ENCODE peak calls at places on chromosomes 12 and 14, in four cellular contexts. U is Panc1, A is breast epithelium, I is transverse colon. C is an unnamed sample.

GRCh38 chr12:11880424-11880823 is 190.3 kb upstream of the BCL2L14 start:
- DNase-seq in U (no peak), A (no peak), I (no peak), C (no peak)

GRCh38 chr12:29012673-29013072 is 136.4 kb upstream of the FAR2 start:
- DNase-seq in U (no peak), A (no peak), I (no peak), C (no peak)

GRCh38 chr12:123670882-123671728 is at the start of gene TCTN2:
- DNase-seq in U (peak; percentile 39), A (peak; percentile 95), I (peak; percentile 96), C (peak; percentile 74)

GRCh38 chr12:123150273-123150803 is 552 bp downstream of the PITPNM2 start:
- DNase-seq in U (no peak), A (no peak), I (peak; percentile 31), C (no peak)

GRCh38 chr14:67435603-67436002 is 23.6 kb upstream of the PLEK2 start:
- DNase-seq in U (no peak), A (no peak), I (no peak), C (no peak)

GRCh38 chr14:100840286-100840685 is 14.4 kb downstream of the MEG3 start:
- DNase-seq in U (no peak), A (no peak), I (no peak), C (no peak)

GRCh38 chr14:83713736-83714135 is 1816.2 kb upstream of the FLRT2 start:
- DNase-seq in U (no peak), A (no peak), I (no peak), C (no peak)

GRCh38 chr12:108139454-108139853 is 10.4 kb downstream of the WSCD2 start:
- DNase-seq in U (no peak), A (no peak), I (no peak), C (no peak)

GRCh38 chr14:53462931-53463778 is 310.0 kb upstream of the DDHD1 start:
- DNase-seq in U (no peak), A (no peak), I (no peak), C (no peak)

GRCh38 chr12:14771651-14772137 is 31.6 kb downstream of the WBP11 start:
- DNase-seq in U (no peak), A (no peak), I (no peak), C (peak; percentile 37)

GRCh38 chr12:64627781-64628180 is 17.5 kb downstream of the RASSF3 start:
- DNase-seq in U (no peak), A (no peak), I (no peak), C (no peak)

GRCh38 chr12:57477710-57478681 is 1.7 kb downstream of the ARHGAP9 start:
- DNase-seq in U (no peak), A (no peak), I (no peak), C (peak; percentile 80)

GRCh38 chr12:124741211-124741610 is 122.5 kb downstream of the SCARB1 start:
- DNase-seq in U (no peak), A (no peak), I (no peak), C (no peak)
- H3K27ac ChIP-seq in U (peak overlapping the region; percentile 100), A (peak overlapping the region; percentile 60), I (peak overlapping the region; percentile 48), C (no peak overlapping the region)

GRCh38 chr14:23183479-23183878 is at the start of gene SLC7A8:
- DNase-seq in U (no peak), A (peak; percentile 52), I (peak; percentile 67), C (no peak)
- TF ChIP-seq POLR2AphosphoS5 in U (no peak), A (peak; percentile 93), I (peak; percentile 74), C (no peak)

DNA sequence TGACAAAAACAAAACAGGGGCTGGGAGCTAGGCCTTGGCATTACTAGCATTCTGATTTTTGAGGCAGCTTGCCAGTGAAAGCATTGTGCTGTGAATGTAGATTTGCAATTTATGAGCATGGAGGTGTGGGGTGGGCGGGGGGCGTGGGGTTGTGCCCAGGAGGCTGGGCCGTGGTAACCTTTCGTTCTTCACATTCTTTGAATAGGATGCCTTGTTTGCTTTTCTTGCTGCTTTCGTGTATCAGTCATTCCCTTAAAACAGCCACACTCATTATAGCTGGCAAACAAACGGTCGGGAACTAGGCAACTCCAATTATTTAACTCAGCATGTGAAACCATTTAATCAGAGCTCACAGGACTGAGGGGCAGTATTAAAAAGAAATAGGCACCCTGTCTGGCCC is 115.9 kb upstream of the PELI2 start:
- DNase-seq in U (no peak), A (no peak), I (no peak), C (no peak)
- H3K27ac ChIP-seq in U (no peak overlapping the region), A (no peak overlapping the region), I (no peak overlapping the region), C (no peak overlapping the region)

DNA sequence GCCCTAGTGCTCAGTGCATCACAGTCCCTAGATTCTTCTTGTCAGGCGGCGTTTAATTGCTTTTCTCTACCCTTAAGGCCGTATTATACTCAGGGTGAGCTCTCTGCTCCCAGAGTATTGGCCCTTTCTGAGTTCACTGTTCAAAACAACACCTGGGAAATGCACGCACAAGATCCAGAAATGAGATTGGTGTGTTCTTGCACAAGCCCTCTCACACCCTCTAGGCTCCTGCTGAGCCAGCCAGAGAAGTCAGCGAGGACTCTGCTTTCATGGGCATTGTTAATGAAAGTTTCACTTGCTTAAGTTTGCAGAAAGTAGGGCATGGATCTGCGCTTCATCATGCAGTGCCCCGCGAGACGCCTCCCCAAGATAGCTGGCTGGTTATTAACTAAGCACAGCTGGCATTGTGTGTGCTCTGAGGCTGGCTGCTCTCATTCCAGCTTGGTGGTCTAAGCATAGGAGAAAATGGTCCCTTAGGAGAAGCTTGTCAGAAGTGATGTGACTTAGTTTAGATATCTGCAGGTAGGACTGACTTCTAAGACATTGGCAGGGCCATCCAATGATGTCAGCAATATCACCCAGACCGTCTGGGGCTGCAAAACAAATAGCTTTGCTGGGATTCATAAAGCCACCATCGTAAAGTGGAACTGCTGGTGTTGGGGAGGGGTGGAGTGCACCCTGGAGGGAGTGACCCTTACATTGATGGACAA is 28.7 kb downstream of the CRACR2A start:
- DNase-seq in U (no peak), A (no peak), I (peak; percentile 36), C (no peak)
- TF ChIP-seq POLR2AphosphoS5 in U (no peak), A (no peak), I (no peak), C (no peak)

GRCh38 chr14:50668008-50668851 is at the start of gene SAV1:
- DNase-seq in U (peak; percentile 25), A (peak; percentile 72), I (peak; percentile 87), C (no peak)

GRCh38 chr14:50669441-50669986 is 1.4 kb upstream of the SAV1 start:
- DNase-seq in U (no peak), A (no peak), I (no peak), C (no peak)

GRCh38 chr14:50667491-50668007 is 557 bp downstream of the SAV1 start:
- DNase-seq in U (no peak), A (no peak), I (peak; percentile 58), C (no peak)

GRCh38 chr14:50668852-50669194 is 717 bp upstream of the SAV1 start:
- DNase-seq in U (no peak), A (no peak), I (no peak), C (no peak)

GRCh38 chr14:50670196-50670875 is 2.2 kb upstream of the SAV1 start:
- DNase-seq in U (no peak), A (peak; percentile 74), I (no peak), C (no peak)
- H3K27ac ChIP-seq in U (no peak overlapping the region), A (peak overlapping the region; percentile 99), I (no peak overlapping the region), C (no peak overlapping the region)

GRCh38 chr14:82192387-82192786 is 658.7 kb upstream of the SEL1L start:
- DNase-seq in U (no peak), A (no peak), I (no peak), C (no peak)

DNA sequence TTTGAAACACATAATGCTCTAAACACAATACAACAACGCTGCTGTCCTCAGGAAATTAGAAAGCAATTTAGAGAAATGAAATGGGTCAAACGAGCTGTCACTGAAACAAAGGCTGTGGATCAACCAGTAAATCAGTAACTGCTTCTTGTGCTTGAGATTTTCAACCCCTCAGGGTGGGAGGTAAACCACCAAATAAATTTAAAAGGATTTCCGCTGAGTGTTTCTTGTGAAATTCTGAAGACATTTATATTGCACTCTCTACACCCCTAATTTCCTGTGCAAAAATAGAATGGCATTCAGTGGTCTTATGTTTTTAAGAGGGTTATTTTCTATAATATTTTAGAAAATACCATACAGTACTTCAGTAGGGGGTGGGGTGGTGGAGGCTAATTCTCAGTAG is 657.2 kb upstream of the SEL1L start:
- DNase-seq in U (no peak), A (no peak), I (no peak), C (no peak)
- TF ChIP-seq POLR2AphosphoS5 in U (no peak), A (no peak), I (no peak), C (no peak)

DNA sequence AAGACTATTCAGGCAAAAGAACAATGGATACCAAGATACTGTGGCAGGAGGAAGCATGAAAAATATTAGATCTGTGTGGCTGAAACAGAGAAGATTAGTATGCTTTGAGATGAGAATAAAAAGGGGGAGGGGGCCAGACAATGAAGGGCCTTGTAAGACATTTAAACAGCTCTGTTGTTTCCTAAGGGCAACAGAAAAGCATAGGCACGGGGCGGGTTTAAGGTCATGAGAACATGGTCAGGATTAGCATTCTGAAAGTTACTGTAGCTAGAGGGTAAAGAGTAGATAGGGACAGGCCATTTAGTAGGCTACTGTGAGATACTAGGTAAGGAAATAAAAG is 18.6 kb downstream of the INTS13 start:
- DNase-seq in U (no peak), A (no peak), I (no peak), C (no peak)
- H3K27ac ChIP-seq in U (no peak overlapping the region), A (no peak overlapping the region), I (no peak overlapping the region), C (no peak overlapping the region)

C was measured in HL-60.